ENCODE peak calls at places on chromosomes 5 and 9, in nine cellular contexts. A, J, V, Y, S, P, T, R and O are unnamed samples.

GRCh38 chr9:31486630-31487029 is 897.8 kb upstream of the ACO1 start:
- DNase-seq in T (no peak), V (no peak), Y (no peak), J (no peak), R (no peak), P (no peak), A (no peak), S (no peak), O (no peak)

GRCh38 chr9:90099262-90099982 is 494.6 kb downstream of the GADD45G start:
- DNase-seq in R (no peak), V (peak), S (no peak), A (no peak), J (peak), T (peak), Y (no peak), P (peak), O (peak)

GRCh38 chr5:72204946-72205345 is 97.7 kb downstream of the MAP1B start:
- DNase-seq in T (no peak), J (no peak), R (no peak), S (no peak), P (no peak), Y (no peak), V (no peak), A (no peak), O (no peak)

GRCh38 chr5:137899493-137899892 is 10.2 kb downstream of the PKD2L2 start:
- DNase-seq in S (no peak), P (no peak), J (no peak), A (no peak), V (no peak), R (no peak), T (no peak), Y (no peak), O (no peak)

GRCh38 chr9:109270971-109271900 is 49.6 kb downstream of the EPB41L4B start:
- DNase-seq in S (no peak), A (no peak), P (no peak), J (no peak), V (no peak), Y (no peak), R (no peak), T (no peak), O (no peak)

GRCh38 chr5:149397530-149397929 is 18.4 kb upstream of the IL17B start:
- DNase-seq in P (no peak), Y (no peak), T (no peak), R (peak), A (no peak), S (no peak), V (no peak), J (no peak), O (peak)

GRCh38 chr5:139186752-139187326 is 11.3 kb downstream of the SIL1 start:
- DNase-seq in J (no peak), V (no peak), S (no peak), T (no peak), P (no peak), R (no peak), Y (no peak), A (no peak), O (no peak)

GRCh38 chr9:134375430-134376385 is 49.5 kb downstream of the RXRA start:
- DNase-seq in Y (no peak), T (no peak), A (no peak), J (no peak), S (peak), V (no peak), P (no peak), R (no peak), O (peak)

GRCh38 chr5:55991768-55992486 is 2.8 kb downstream of the IL6ST start:
- DNase-seq in J (no peak), P (peak), T (no peak), A (no peak), V (no peak), R (peak), S (no peak), Y (no peak), O (peak)

GRCh38 chr5:33601881-33602280 is 161.1 kb downstream of the TARS1 start:
- DNase-seq in V (peak), T (no peak), Y (no peak), S (no peak), A (no peak), R (no peak), J (no peak), P (no peak), O (no peak)

GRCh38 chr9:131053896-131054295 is 42.4 kb upstream of the AIF1L start:
- DNase-seq in Y (no peak), A (no peak), S (no peak), P (no peak), V (no peak), J (no peak), R (no peak), T (no peak), O (no peak)

GRCh38 chr9:38311382-38312270 is 80.9 kb upstream of the ALDH1B1 start:
- DNase-seq in R (no peak), J (no peak), S (no peak), Y (no peak), T (no peak), V (peak), A (no peak), P (no peak), O (peak)

GRCh38 chr5:16600949-16601348 is 15.8 kb downstream of the RETREG1 start:
- DNase-seq in P (no peak), A (no peak), Y (no peak), S (no peak), V (no peak), J (no peak), T (no peak), R (no peak), O (no peak)

GRCh38 chr5:138177936-138178515 is 404 bp downstream of the BRD8 start:
- DNase-seq in V (no peak), J (peak), S (no peak), Y (no peak), R (peak), A (no peak), T (peak), P (peak), O (peak)

GRCh38 chr9:33475357-33475756 is 1.6 kb upstream of the NOL6 start:
- DNase-seq in J (no peak), R (no peak), V (no peak), T (no peak), Y (no peak), P (no peak), S (no peak), A (no peak), O (no peak)

GRCh38 chr5:945691-946541 is 53.2 kb downstream of the TRIP13 start:
- DNase-seq in T (no peak), R (no peak), Y (no peak), P (peak), A (no peak), V (no peak), J (peak), S (no peak), O (no peak)

GRCh38 chr9:77512876-77513275 is 135.2 kb downstream of the GNA14 start:
- DNase-seq in S (no peak), P (no peak), J (no peak), A (no peak), R (peak), V (no peak), T (no peak), Y (no peak), O (no peak)

GRCh38 chr5:36457511-36458260 is 148.7 kb upstream of the SLC1A3 start:
- DNase-seq in R (peak), V (peak), P (peak), S (no peak), A (no peak), Y (no peak), T (no peak), J (no peak), O (no peak)